ENCODE peak calls at places on chromosomes 7 and 10, in six cellular contexts. B is sigmoid colon, R is BE2C, C is transverse colon, L is uterus, J is GM12865. U is an unnamed sample.
A peak's percentile ranks its signal among the peaks of the same experiment; 100 is the strongest.

GRCh38 chr7:93015193-93016084 is 102.3 kb downstream of the SAMD9 start:
- DNase-seq in B (no peak), R (no peak), C (no peak), L (no peak), J (no peak), U (no peak)

GRCh38 chr10:99172130-99172738 is 63.4 kb downstream of the HPSE2 start:
- DNase-seq in B (no peak), R (peak; percentile 19), C (peak; percentile 34), L (no peak), J (peak; percentile 29), U (peak; percentile 52)

GRCh38 chr10:88901610-88902327 is 21.7 kb downstream of the STAMBPL1 start:
- DNase-seq in B (no peak), R (no peak), C (no peak), L (no peak), J (peak; percentile 88), U (no peak)

GRCh38 chr10:47041401-47042198 is 130.4 kb downstream of the PTPN20 start:
- DNase-seq in B (peak; percentile 21), R (no peak), C (no peak), L (no peak), J (no peak), U (no peak)

GRCh38 chr7:23710000-23710399 is at the start of gene STK31:
- DNase-seq in B (no peak), R (no peak), C (no peak), L (no peak), J (no peak), U (no peak)

GRCh38 chr10:48453451-48454301 is 147.2 kb downstream of the MAPK8 start:
- DNase-seq in B (no peak), R (peak; percentile 5), C (no peak), L (no peak), J (no peak), U (no peak)

GRCh38 chr10:117740696-117741222 is 198.2 kb downstream of the EMX2 start:
- DNase-seq in B (no peak), R (no peak), C (no peak), L (no peak), J (no peak), U (no peak)

GRCh38 chr10:110175406-110175805 is 32.0 kb upstream of the MXI1 start:
- DNase-seq in B (no peak), R (no peak), C (no peak), L (no peak), J (no peak), U (no peak)

GRCh38 chr7:106124176-106124575 is 12.1 kb upstream of the SYPL1 start:
- DNase-seq in B (no peak), R (no peak), C (no peak), L (peak; percentile 55), J (no peak), U (no peak)

GRCh38 chr10:99709480-99710229 is 22.3 kb downstream of the COX15 start:
- DNase-seq in B (no peak), R (no peak), C (no peak), L (no peak), J (peak; percentile 69), U (no peak)

GRCh38 chr10:43667736-43668371 is 19.2 kb upstream of the ZNF32 start:
- DNase-seq in B (no peak), R (no peak), C (no peak), L (no peak), J (no peak), U (no peak)

GRCh38 chr7:33836797-33837355 is 68.5 kb upstream of the BMPER start:
- DNase-seq in B (no peak), R (peak; percentile 49), C (no peak), L (no peak), J (peak; percentile 15), U (no peak)

GRCh38 chr7:17009007-17009719 is 127.4 kb upstream of the AGR3 start:
- DNase-seq in B (no peak), R (no peak), C (no peak), L (no peak), J (peak; percentile 58), U (no peak)
- TF ChIP-seq CTCF in B (peak; percentile 15), R (peak; percentile 20), C (peak; percentile 27), L (no peak), J (peak; percentile 42), U (no peak)

GRCh38 chr10:98028168-98028770 is 2.2 kb downstream of the CRTAC1 start:
- DNase-seq in B (no peak), R (peak; percentile 69), C (peak; percentile 57), L (peak; percentile 28), J (peak; percentile 73), U (peak; percentile 82)
- TF ChIP-seq CTCF in B (peak; percentile 23), R (peak; percentile 91), C (peak; percentile 73), L (peak; percentile 40), J (peak; percentile 84), U (peak; percentile 97)

GRCh38 chr10:55734112-55734511 is 626.9 kb downstream of the ZWINT start:
- DNase-seq in B (no peak), R (no peak), C (no peak), L (no peak), J (no peak), U (no peak)
- TF ChIP-seq CTCF in B (no peak), R (no peak), C (no peak), L (no peak), J (no peak), U (no peak)

GRCh38 chr7:12582362-12582761 is 11.8 kb downstream of the SCIN start:
- DNase-seq in B (no peak), R (no peak), C (no peak), L (no peak), J (no peak), U (no peak)
- TF ChIP-seq CTCF in B (no peak), R (no peak), C (no peak), L (no peak), J (no peak), U (no peak)

DNA sequence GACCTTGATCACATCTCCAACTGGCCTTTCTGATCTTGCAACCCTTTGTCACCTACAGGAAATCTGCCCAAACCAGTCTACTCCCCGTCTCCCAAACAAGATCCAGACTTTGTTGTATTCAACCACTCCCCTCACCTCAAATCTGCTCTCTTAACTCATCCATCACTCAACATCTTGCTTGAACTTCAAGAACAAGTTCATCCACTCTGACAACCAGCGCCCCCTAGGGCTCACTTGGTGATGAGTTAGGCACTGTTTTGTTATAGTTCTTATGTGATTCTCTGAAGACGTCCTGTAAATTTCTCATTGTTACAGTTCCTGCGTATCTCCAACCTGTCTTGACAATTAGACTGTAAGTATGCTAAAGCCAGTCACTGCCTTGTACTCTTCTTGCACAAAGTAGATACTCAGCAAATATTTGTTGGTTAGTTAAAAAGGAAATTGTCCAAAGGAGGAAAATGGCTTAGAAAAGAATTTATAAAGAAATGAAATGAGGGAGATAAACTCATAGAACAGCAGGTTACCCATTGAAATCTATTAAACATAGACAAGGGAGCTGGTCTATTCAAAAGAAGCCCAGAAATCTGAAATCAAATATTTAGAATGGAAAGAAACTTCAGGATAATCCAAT is 5.3 kb downstream of the FRMD4A start:
- DNase-seq in B (no peak), R (peak; percentile 54), C (peak; percentile 23), L (no peak), J (peak; percentile 58), U (peak; percentile 70)
- TF ChIP-seq CTCF in B (no peak), R (peak; percentile 66), C (peak; percentile 30), L (no peak), J (peak; percentile 55), U (peak; percentile 62)